ENCODE peak calls at places on chromosome 1, in ten cellular contexts. Q, Y, O, N, B, C, G, D, U and Z are unnamed samples.

GRCh38 chr1:15429701-15430149 is 8.5 kb upstream of the CTRC start:
- DNase-seq in G (no peak), Q (peak), D (peak), U (no peak), B (peak), C (no peak), O (no peak), Y (no peak), N (no peak), Z (no peak)

GRCh38 chr1:23273450-23274133 is 56.3 kb upstream of the HTR1D start:
- DNase-seq in O (no peak), B (peak), C (no peak), Y (no peak), G (no peak), Q (peak), N (no peak), U (no peak), D (no peak), Z (no peak)

GRCh38 chr1:209590405-209590804 is 6.9 kb downstream of the CAMK1G start:
- DNase-seq in Y (peak), N (no peak), O (no peak), D (no peak), Q (no peak), U (peak), G (no peak), B (no peak), C (no peak), Z (no peak)

GRCh38 chr1:229342902-229343587 is at the start of gene CCSAP:
- DNase-seq in B (peak), Y (peak), U (peak), Q (peak), N (peak), G (peak), D (peak), O (peak), C (peak), Z (no peak)

GRCh38 chr1:9247894-9248293 is 13.3 kb downstream of the H6PD start:
- DNase-seq in O (peak), C (no peak), Q (no peak), Y (no peak), G (no peak), B (peak), N (no peak), U (no peak), D (no peak), Z (no peak)

GRCh38 chr1:162873671-162874666 is 13.0 kb upstream of the CCDC190 start:
- DNase-seq in N (no peak), O (no peak), D (no peak), U (no peak), Y (no peak), Q (peak), C (no peak), B (peak), G (no peak), Z (no peak)

GRCh38 chr1:61310538-61310937 is 228.2 kb downstream of the NFIA start:
- DNase-seq in O (no peak), D (no peak), Y (no peak), G (no peak), U (no peak), C (no peak), B (no peak), Q (no peak), N (no peak), Z (no peak)

GRCh38 chr1:93612510-93612909 is 69.1 kb downstream of the BCAR3 start:
- DNase-seq in D (no peak), G (no peak), Q (no peak), U (no peak), C (no peak), Y (no peak), B (no peak), O (no peak), N (no peak), Z (no peak)

GRCh38 chr1:218460367-218460766 is 115.2 kb downstream of the TGFB2 start:
- DNase-seq in D (no peak), B (peak), G (no peak), O (no peak), N (peak), Y (peak), U (peak), Q (peak), C (no peak), Z (no peak)

GRCh38 chr1:168582690-168583325 is 6.4 kb downstream of the XCL1 start:
- DNase-seq in O (no peak), Q (no peak), D (no peak), G (no peak), C (no peak), B (peak), N (no peak), U (peak), Y (no peak), Z (no peak)

GRCh38 chr1:223364685-223365382 is 858 bp upstream of the SUSD4 start:
- DNase-seq in Y (peak), N (no peak), Q (no peak), B (no peak), G (peak), U (peak), C (peak), O (no peak), D (no peak), Z (no peak)

GRCh38 chr1:17542696-17543095 is 3.2 kb downstream of the ARHGEF10L start:
- DNase-seq in Q (no peak), O (no peak), G (no peak), D (no peak), U (no peak), C (no peak), B (no peak), Y (no peak), N (no peak), Z (no peak)

GRCh38 chr1:110450928-110451327 is at the start of gene PROK1:
- DNase-seq in G (no peak), Y (no peak), Q (no peak), U (no peak), C (no peak), B (no peak), D (no peak), O (no peak), N (no peak), Z (no peak)

GRCh38 chr1:186960866-186961265 is 132.1 kb downstream of the PLA2G4A start:
- DNase-seq in N (no peak), O (no peak), Q (no peak), B (peak), D (no peak), C (no peak), G (no peak), Y (no peak), U (no peak), Z (no peak)

GRCh38 chr1:53517821-53518352 is 58.7 kb downstream of the DMRTB1 start:
- DNase-seq in N (no peak), C (no peak), G (no peak), B (no peak), Y (no peak), D (no peak), Q (no peak), O (no peak), U (no peak), Z (no peak)

GRCh38 chr1:22143065-22143514 is at the start of gene WNT4:
- DNase-seq in U (peak), D (peak), Q (peak), C (peak), G (no peak), B (peak), O (no peak), N (no peak), Y (peak), Z (no peak)

GRCh38 chr1:150981805-150982712 is at the start of gene ANXA9:
- DNase-seq in D (no peak), G (peak), Q (no peak), Y (peak), O (no peak), B (no peak), U (no peak), N (no peak), C (no peak), Z (no peak)